ENCODE peak calls at places on chromosomes 16 and 17, in four cellular contexts. C is sigmoid colon, N is non-pigmented ciliary epithelial cell, K is GM10248. U is an unnamed sample.

GRCh38 chr16:50246299-50247122 is 19.8 kb upstream of the ADCY7 start:
- DNase-seq in K (peak; percentile 46), C (peak; percentile 67), N (no peak), U (peak; percentile 66)

GRCh38 chr17:27597783-27598320 is 33.1 kb upstream of the LGALS9 start:
- DNase-seq in K (no peak), N (no peak), C (no peak), U (no peak)

GRCh38 chr17:79224903-79225302 is 150.3 kb downstream of the ENGASE start:
- DNase-seq in N (no peak), K (no peak), C (no peak), U (no peak)

GRCh38 chr17:4477286-4477791 is 21.3 kb upstream of the SPNS2 start:
- DNase-seq in N (no peak), K (no peak), C (no peak), U (no peak)

GRCh38 chr17:76036497-76037380 is 9.6 kb upstream of the EVPL start:
- DNase-seq in C (peak; percentile 96), N (no peak), K (no peak), U (no peak)

GRCh38 chr17:45311762-45312476 is 4.9 kb downstream of the MAP3K14 start:
- DNase-seq in N (no peak), K (peak; percentile 77), C (peak; percentile 86), U (peak; percentile 84)

GRCh38 chr17:34199449-34199848 is 55.6 kb upstream of the CCL2 start:
- DNase-seq in K (no peak), N (no peak), C (no peak), U (no peak)

GRCh38 chr16:56357765-56358322 is 67.5 kb downstream of the AMFR start:
- DNase-seq in N (no peak), C (peak; percentile 65), K (no peak), U (peak; percentile 74)

GRCh38 chr17:38914741-38915638 is 10.4 kb upstream of the LASP1NB start:
- DNase-seq in K (no peak), C (peak; percentile 58), N (no peak), U (peak; percentile 36)

GRCh38 chr17:8384801-8385335 is 1.9 kb upstream of the RPL26 start:
- DNase-seq in K (no peak), C (no peak), N (peak; percentile 77), U (no peak)

GRCh38 chr17:81200201-81200600 is 22.6 kb downstream of the CEP131 start:
- DNase-seq in K (no peak), C (no peak), N (no peak), U (no peak)

GRCh38 chr17:20975566-20975965 is 67.2 kb downstream of the USP22 start:
- DNase-seq in K (no peak), C (no peak), N (no peak), U (no peak)

GRCh38 chr17:45291170-45291805 is 25.5 kb downstream of the MAP3K14 start:
- DNase-seq in N (no peak), K (no peak), C (no peak), U (no peak)

GRCh38 chr16:88838566-88838965 is 18.2 kb downstream of the GALNS start:
- DNase-seq in C (no peak), K (no peak), N (no peak), U (no peak)

GRCh38 chr16:83901101-83901500 is 2.2 kb downstream of the MLYCD start:
- DNase-seq in C (no peak), K (no peak), N (no peak), U (no peak)

GRCh38 chr17:50542795-50543774 is 3.9 kb upstream of the SPATA20 start:
- DNase-seq in N (no peak), C (no peak), K (no peak), U (no peak)

GRCh38 chr17:73194514-73195222 is 1.8 kb downstream of the COG1 start:
- DNase-seq in K (no peak), N (peak; percentile 55), C (no peak), U (no peak)

GRCh38 chr17:7856081-7856791 is 1.1 kb downstream of the NAA38 start:
- DNase-seq in C (peak; percentile 83), K (no peak), N (no peak), U (peak; percentile 86)

GRCh38 chr17:37830151-37830993 is 85.5 kb upstream of the HNF1B start:
- DNase-seq in K (no peak), N (no peak), C (no peak), U (no peak)

GRCh38 chr16:4580245-4580644 is 24.1 kb downstream of the C16orf96 start:
- DNase-seq in K (no peak), N (no peak), C (no peak), U (no peak)

GRCh38 chr16:19835989-19836421 is 48.6 kb downstream of the GPRC5B start:
- DNase-seq in K (no peak), C (no peak), N (no peak), U (no peak)

GRCh38 chr17:36849871-36850348 is 87.4 kb upstream of the LHX1 start:
- DNase-seq in C (no peak), K (peak; percentile 58), N (peak; percentile 49), U (no peak)

GRCh38 chr16:20826039-20826566 is 19.8 kb downstream of the REXO5 start:
- DNase-seq in C (no peak), K (no peak), N (no peak), U (no peak)

GRCh38 chr17:78921437-78921971 is 3.7 kb downstream of the TIMP2 start:
- DNase-seq in C (peak; percentile 89), N (no peak), K (no peak), U (no peak)

GRCh38 chr17:27818311-27819170 is 18.2 kb upstream of the NOS2 start:
- DNase-seq in N (no peak), C (no peak), K (no peak), U (no peak)

GRCh38 chr17:38730526-38731379 is 612 bp downstream of the CISD3 start:
- DNase-seq in C (peak; percentile 93), K (no peak), N (no peak), U (peak; percentile 90)

GRCh38 chr16:55914383-55914782 is 39.2 kb upstream of the CES5A start:
- DNase-seq in K (no peak), C (no peak), N (no peak), U (no peak)

GRCh38 chr16:51545951-51546350 is 394.9 kb upstream of the SALL1 start:
- DNase-seq in N (no peak), K (no peak), C (no peak), U (no peak)

GRCh38 chr17:50833396-50834125 is 1.8 kb upstream of the WFIKKN2 start:
- DNase-seq in C (peak; percentile 44), K (no peak), N (no peak), U (no peak)